ENCODE peak calls at places on chromosomes 16 and 17, in seven cellular contexts. One of them, this sample, is unnamed.

GRCh38 chr17:71899317-71899716 is 221.5 kb upstream of the SOX9 start:
- DNase-seq in T-helper 1 cell: no peak
- DNase-seq in NCI-H1694 treated with DMSO at 0.1 percent for 48 hours: no peak
- DNase-seq in adrenal gland: no peak
- DNase-seq in NAMALWA: no peak
- DNase-seq in anterior cingulate cortex: no peak
- DNase-seq in activated T-cell treated with anti-CD3 and anti-CD28 coated beads, Interleukin-2, amount 50 U/mL, for 72 hours: no peak
- DNase-seq in this sample: no peak

GRCh38 chr17:6069611-6070279 is 434 bp upstream of the WSCD1 start:
- DNase-seq in T-helper 1 cell: no peak
- DNase-seq in NCI-H1694 treated with DMSO at 0.1 percent for 48 hours: no peak
- DNase-seq in adrenal gland: no peak
- DNase-seq in NAMALWA: no peak
- DNase-seq in anterior cingulate cortex: peak
- DNase-seq in activated T-cell treated with anti-CD3 and anti-CD28 coated beads, Interleukin-2, amount 50 U/mL, for 72 hours: peak
- DNase-seq in this sample: no peak

GRCh38 chr17:28950017-28950751 is 1.1 kb downstream of the PHF12 start:
- DNase-seq in T-helper 1 cell: peak
- DNase-seq in NCI-H1694 treated with DMSO at 0.1 percent for 48 hours: peak
- DNase-seq in adrenal gland: peak
- DNase-seq in NAMALWA: peak
- DNase-seq in anterior cingulate cortex: peak
- DNase-seq in activated T-cell treated with anti-CD3 and anti-CD28 coated beads, Interleukin-2, amount 50 U/mL, for 72 hours: peak
- DNase-seq in this sample: peak

GRCh38 chr17:16363749-16364536 is 10.7 kb upstream of the CENPV start:
- DNase-seq in T-helper 1 cell: peak
- DNase-seq in NCI-H1694 treated with DMSO at 0.1 percent for 48 hours: peak
- DNase-seq in adrenal gland: peak
- DNase-seq in NAMALWA: peak
- DNase-seq in anterior cingulate cortex: peak
- DNase-seq in activated T-cell treated with anti-CD3 and anti-CD28 coated beads, Interleukin-2, amount 50 U/mL, for 72 hours: peak
- DNase-seq in this sample: peak

GRCh38 chr16:75023019-75023418 is 24.2 kb downstream of the ZNRF1 start:
- DNase-seq in T-helper 1 cell: no peak
- DNase-seq in NCI-H1694 treated with DMSO at 0.1 percent for 48 hours: no peak
- DNase-seq in adrenal gland: no peak
- DNase-seq in NAMALWA: no peak
- DNase-seq in anterior cingulate cortex: no peak
- DNase-seq in activated T-cell treated with anti-CD3 and anti-CD28 coated beads, Interleukin-2, amount 50 U/mL, for 72 hours: no peak
- DNase-seq in this sample: no peak

GRCh38 chr17:50212121-50212843 is 10.9 kb upstream of the COL1A1 start:
- DNase-seq in T-helper 1 cell: no peak
- DNase-seq in NCI-H1694 treated with DMSO at 0.1 percent for 48 hours: no peak
- DNase-seq in adrenal gland: no peak
- DNase-seq in NAMALWA: no peak
- DNase-seq in anterior cingulate cortex: no peak
- DNase-seq in activated T-cell treated with anti-CD3 and anti-CD28 coated beads, Interleukin-2, amount 50 U/mL, for 72 hours: no peak
- DNase-seq in this sample: no peak

GRCh38 chr17:74545456-74546230 is at the start of gene CD300C:
- DNase-seq in T-helper 1 cell: peak
- DNase-seq in NCI-H1694 treated with DMSO at 0.1 percent for 48 hours: no peak
- DNase-seq in adrenal gland: no peak
- DNase-seq in NAMALWA: no peak
- DNase-seq in anterior cingulate cortex: no peak
- DNase-seq in activated T-cell treated with anti-CD3 and anti-CD28 coated beads, Interleukin-2, amount 50 U/mL, for 72 hours: no peak
- DNase-seq in this sample: peak

GRCh38 chr16:22189473-22190168 is 16.5 kb upstream of the EEF2K start:
- DNase-seq in T-helper 1 cell: peak
- DNase-seq in NCI-H1694 treated with DMSO at 0.1 percent for 48 hours: no peak
- DNase-seq in adrenal gland: peak
- DNase-seq in NAMALWA: peak
- DNase-seq in anterior cingulate cortex: no peak
- DNase-seq in activated T-cell treated with anti-CD3 and anti-CD28 coated beads, Interleukin-2, amount 50 U/mL, for 72 hours: peak
- DNase-seq in this sample: peak

GRCh38 chr16:70162041-70162451 is 11.5 kb upstream of the CLEC18C start:
- DNase-seq in T-helper 1 cell: no peak
- DNase-seq in NCI-H1694 treated with DMSO at 0.1 percent for 48 hours: no peak
- DNase-seq in adrenal gland: peak
- DNase-seq in NAMALWA: no peak
- DNase-seq in anterior cingulate cortex: no peak
- DNase-seq in activated T-cell treated with anti-CD3 and anti-CD28 coated beads, Interleukin-2, amount 50 U/mL, for 72 hours: no peak
- DNase-seq in this sample: no peak

GRCh38 chr16:68776821-68777485 is 39.9 kb downstream of the CDH1 start:
- DNase-seq in T-helper 1 cell: peak
- DNase-seq in NCI-H1694 treated with DMSO at 0.1 percent for 48 hours: no peak
- DNase-seq in adrenal gland: no peak
- DNase-seq in NAMALWA: no peak
- DNase-seq in anterior cingulate cortex: no peak
- DNase-seq in activated T-cell treated with anti-CD3 and anti-CD28 coated beads, Interleukin-2, amount 50 U/mL, for 72 hours: peak
- DNase-seq in this sample: no peak

GRCh38 chr17:74417178-74418045 is 14.5 kb upstream of the GPRC5C start:
- DNase-seq in T-helper 1 cell: no peak
- DNase-seq in NCI-H1694 treated with DMSO at 0.1 percent for 48 hours: no peak
- DNase-seq in adrenal gland: no peak
- DNase-seq in NAMALWA: peak
- DNase-seq in anterior cingulate cortex: no peak
- DNase-seq in activated T-cell treated with anti-CD3 and anti-CD28 coated beads, Interleukin-2, amount 50 U/mL, for 72 hours: peak
- DNase-seq in this sample: no peak

GRCh38 chr16:60727856-60728255 is 1308.4 kb downstream of the CDH8 start:
- DNase-seq in T-helper 1 cell: no peak
- DNase-seq in NCI-H1694 treated with DMSO at 0.1 percent for 48 hours: no peak
- DNase-seq in adrenal gland: no peak
- DNase-seq in NAMALWA: no peak
- DNase-seq in anterior cingulate cortex: no peak
- DNase-seq in activated T-cell treated with anti-CD3 and anti-CD28 coated beads, Interleukin-2, amount 50 U/mL, for 72 hours: no peak
- DNase-seq in this sample: no peak

This sample was measured in heart left ventricle.